ENCODE peak calls at places on chromosome 9, in nine cellular contexts. T is germinal center; I is stimulated activated CD4-positive, alpha-beta T cell treated with anti-CD3 and anti-CD28 coated beads, Interleukin-1b, Interleukin-23, amount 100 ng/mL, for 48 hours; X is NCI-H1417; M is cardiac muscle cell; A is kidney tubule cell; W is hepatocyte; S is dorsolateral prefrontal cortex; H is glutamatergic neuron. U is an unnamed sample.

GRCh38 chr9:12975496-12975895 is 200.7 kb downstream of the LURAP1L start:
- DNase-seq in T (no peak), I (no peak), X (no peak), M (no peak), A (no peak), W (no peak), S (no peak), H (no peak), U (no peak)

GRCh38 chr9:121744002-121744686 is 92.7 kb downstream of the DAB2IP start:
- DNase-seq in T (peak), I (peak), X (peak), M (peak), A (peak), W (peak), S (peak), H (peak), U (peak)

GRCh38 chr9:127884427-127884911 is 7.0 kb upstream of the AK1 start:
- DNase-seq in T (no peak), I (no peak), X (peak), M (no peak), A (no peak), W (no peak), S (no peak), H (no peak), U (peak)

GRCh38 chr9:137140151-137141012 is 1.4 kb downstream of the GRIN1 start:
- DNase-seq in T (no peak), I (no peak), X (no peak), M (peak), A (no peak), W (no peak), S (peak), H (no peak), U (no peak)

GRCh38 chr9:93329632-93330286 is 121.7 kb upstream of the FAM120A start:
- DNase-seq in T (no peak), I (no peak), X (no peak), M (no peak), A (no peak), W (no peak), S (no peak), H (no peak), U (no peak)

GRCh38 chr9:71269859-71270258 is 148.4 kb upstream of the TRPM3 start:
- DNase-seq in T (no peak), I (no peak), X (no peak), M (no peak), A (no peak), W (no peak), S (no peak), H (no peak), U (no peak)

GRCh38 chr9:113511856-113512761 is 48.6 kb downstream of the RGS3 start:
- DNase-seq in T (no peak), I (peak), X (no peak), M (peak), A (peak), W (no peak), S (no peak), H (no peak), U (no peak)

GRCh38 chr9:97985058-97985861 is 2.1 kb downstream of the ANP32B start:
- DNase-seq in T (no peak), I (peak), X (peak), M (peak), A (no peak), W (no peak), S (no peak), H (peak), U (peak)

GRCh38 chr9:13064060-13064459 is 215.4 kb downstream of the MPDZ start:
- DNase-seq in T (no peak), I (no peak), X (no peak), M (no peak), A (no peak), W (no peak), S (no peak), H (no peak), U (no peak)

GRCh38 chr9:69549310-69550202 is 122.6 kb downstream of the APBA1 start:
- DNase-seq in T (peak), I (peak), X (peak), M (peak), A (peak), W (peak), S (no peak), H (peak), U (peak)

GRCh38 chr9:17876687-17877086 is 297.8 kb downstream of the SH3GL2 start:
- DNase-seq in T (no peak), I (no peak), X (no peak), M (no peak), A (no peak), W (no peak), S (no peak), H (no peak), U (no peak)

GRCh38 chr9:131667576-131667975 is 72.3 kb downstream of the RAPGEF1 start:
- DNase-seq in T (peak), I (peak), X (no peak), M (no peak), A (peak), W (no peak), S (no peak), H (no peak), U (no peak)

GRCh38 chr9:4820172-4820571 is 27.4 kb downstream of the RCL1 start:
- DNase-seq in T (no peak), I (no peak), X (no peak), M (no peak), A (no peak), W (no peak), S (no peak), H (no peak), U (no peak)

GRCh38 chr9:13988944-13989343 is 325.0 kb downstream of the NFIB start:
- DNase-seq in T (no peak), I (no peak), X (no peak), M (no peak), A (no peak), W (no peak), S (no peak), H (no peak), U (no peak)

GRCh38 chr9:135443811-135444470 is 35.6 kb upstream of the PPP1R26 start:
- DNase-seq in T (no peak), I (no peak), X (no peak), M (no peak), A (peak), W (no peak), S (no peak), H (no peak), U (no peak)

GRCh38 chr9:69831621-69832020 is 11.0 kb downstream of the CFAP95 start:
- DNase-seq in T (no peak), I (no peak), X (no peak), M (no peak), A (no peak), W (no peak), S (no peak), H (no peak), U (no peak)

GRCh38 chr9:112971415-112971814 is 40.6 kb downstream of the ZNF883 start:
- DNase-seq in T (peak), I (no peak), X (peak), M (peak), A (peak), W (peak), S (no peak), H (peak), U (peak)

GRCh38 chr9:134554750-134555655 is 86.6 kb upstream of the COL5A1 start:
- DNase-seq in T (no peak), I (no peak), X (no peak), M (peak), A (peak), W (no peak), S (no peak), H (peak), U (no peak)

GRCh38 chr9:15707000-15707399 is 154.2 kb downstream of the CCDC171 start:
- DNase-seq in T (no peak), I (no peak), X (no peak), M (no peak), A (no peak), W (no peak), S (no peak), H (no peak), U (no peak)

GRCh38 chr9:135727257-135727875 is 25.4 kb downstream of the KCNT1 start:
- DNase-seq in T (no peak), I (no peak), X (no peak), M (no peak), A (no peak), W (no peak), S (no peak), H (no peak), U (no peak)

U was measured in NCI-H345.